ENCODE peak calls at places on chromosomes 11 and 22, in six cellular contexts. Q, S, T, X, U and K are unnamed samples.

GRCh38 chr11:91272089-91272488 is 952.5 kb upstream of the FAT3 start:
- DNase-seq in U (no peak), Q (no peak), S (no peak), T (no peak), X (no peak), K (no peak)

GRCh38 chr11:112163875-112164521 is at the start of gene IL18:
- DNase-seq in X (peak), U (peak), S (peak), T (peak), Q (peak), K (no peak)

GRCh38 chr22:16658068-16658467 is 65.5 kb upstream of the CCT8L2 start:
- DNase-seq in Q (no peak), S (no peak), U (no peak), T (no peak), X (no peak), K (no peak)

GRCh38 chr22:37525073-37525745 is 6.0 kb upstream of the CARD10 start:
- DNase-seq in U (no peak), Q (peak), X (no peak), S (peak), T (no peak), K (no peak)

GRCh38 chr11:110249066-110249465 is 47.3 kb downstream of the RDX start:
- DNase-seq in T (no peak), U (no peak), Q (no peak), X (no peak), S (no peak), K (no peak)

GRCh38 chr22:45999379-45999971 is 22.5 kb upstream of the WNT7B start:
- DNase-seq in T (no peak), U (no peak), S (peak), X (no peak), Q (no peak), K (no peak)

GRCh38 chr11:75969626-75970308 is 154.8 kb downstream of the UVRAG start:
- DNase-seq in T (no peak), X (no peak), S (no peak), Q (peak), U (no peak), K (no peak)

GRCh38 chr22:31948002-31948401 is 3.7 kb downstream of the YWHAH start:
- DNase-seq in T (no peak), S (peak), X (no peak), U (no peak), Q (no peak), K (no peak)

GRCh38 chr11:84384637-84385227 is 1098.6 kb upstream of the CCDC90B start:
- DNase-seq in Q (peak), U (peak), T (no peak), X (peak), S (no peak), K (peak)

GRCh38 chr11:130197386-130198035 is 37.9 kb downstream of the ST14 start:
- DNase-seq in T (no peak), U (no peak), Q (no peak), X (no peak), S (no peak), K (no peak)

DNA sequence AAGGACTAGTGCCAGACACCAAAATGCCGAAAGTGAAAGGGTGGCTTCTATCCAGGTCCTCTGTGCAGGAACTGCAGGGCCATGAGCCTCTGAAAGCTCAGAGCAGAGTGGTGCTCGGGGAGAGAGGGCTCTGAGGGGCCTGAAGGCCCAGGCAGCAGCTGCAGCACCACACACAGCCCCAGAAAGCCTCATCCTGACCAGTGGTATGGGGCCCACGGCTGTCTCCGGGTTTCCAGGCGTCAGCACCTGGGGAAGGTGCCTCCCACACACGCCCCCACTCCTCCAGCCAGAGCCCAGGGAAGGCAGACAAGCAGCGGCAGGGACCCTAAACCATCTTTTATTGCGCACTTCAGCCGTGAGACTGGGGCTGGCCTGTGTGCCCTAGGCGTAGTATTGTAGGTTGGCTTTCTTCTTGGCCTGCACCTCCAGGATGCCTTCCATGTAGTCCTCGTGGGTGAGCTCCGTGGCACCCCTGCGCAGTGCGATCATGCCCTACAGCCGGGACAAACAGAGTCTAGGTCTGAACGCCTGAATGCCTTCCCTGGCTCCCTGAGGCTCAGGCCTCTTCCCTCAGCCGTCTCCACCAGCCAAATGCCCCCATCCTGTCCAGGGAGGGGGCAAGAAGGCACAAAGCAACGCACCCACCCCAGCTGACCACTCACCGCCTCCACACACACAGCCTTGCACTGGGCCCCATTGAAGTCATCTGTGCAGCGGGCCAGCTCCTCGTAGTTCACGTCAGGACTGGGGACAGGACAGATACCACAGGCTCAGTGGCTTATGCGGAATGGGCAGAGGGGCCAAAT is 7.6 kb downstream of the PSMC3 start:
- DNase-seq in U (no peak), X (no peak), S (no peak), Q (no peak), T (no peak), K (no peak)
- TF ChIP-seq POLR2A in U (no peak), X (no peak), S (no peak), Q (no peak), T (no peak), K (no peak)

GRCh38 chr11:128515086-128515485 is 72.3 kb downstream of the ETS1 start:
- DNase-seq in Q (no peak), U (no peak), T (no peak), S (no peak), X (no peak), K (no peak)

GRCh38 chr11:128516886-128517285 is 70.5 kb downstream of the ETS1 start:
- DNase-seq in Q (no peak), X (no peak), S (no peak), T (no peak), U (no peak), K (no peak)

GRCh38 chr11:128517457-128518230 is 69.7 kb downstream of the ETS1 start:
- DNase-seq in T (no peak), X (no peak), U (no peak), Q (no peak), S (no peak), K (no peak)

GRCh38 chr11:128515766-128516466 is 71.4 kb downstream of the ETS1 start:
- DNase-seq in X (no peak), U (no peak), T (no peak), S (no peak), Q (no peak), K (no peak)

DNA sequence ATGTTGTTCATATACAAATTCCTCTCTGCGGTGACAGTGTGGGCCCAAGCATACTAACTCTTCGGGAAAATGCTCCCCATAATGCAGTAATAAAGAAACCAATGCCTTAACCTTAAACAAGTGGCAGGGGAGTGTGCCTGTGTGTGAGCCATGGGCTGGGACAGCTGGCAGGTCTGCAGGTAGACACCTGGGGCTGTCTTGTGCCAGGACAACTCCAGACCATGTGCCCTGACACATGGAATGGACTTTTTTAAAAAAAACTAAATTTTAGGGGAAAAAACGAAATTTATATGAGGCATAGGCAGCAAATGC is 70.9 kb downstream of the ETS1 start:
- DNase-seq in X (no peak), Q (no peak), U (no peak), T (no peak), S (no peak), K (no peak)
- H3K27ac ChIP-seq in X (peak), Q (no peak), U (no peak), T (no peak), S (peak), K (peak)

GRCh38 chr22:30028731-30029130 is 51.5 kb upstream of the HORMAD2 start:
- DNase-seq in T (no peak), S (no peak), X (no peak), U (no peak), Q (no peak), K (no peak)
- TF ChIP-seq POLR2A in T (no peak), S (no peak), X (no peak), U (no peak), Q (no peak), K (no peak)

DNA sequence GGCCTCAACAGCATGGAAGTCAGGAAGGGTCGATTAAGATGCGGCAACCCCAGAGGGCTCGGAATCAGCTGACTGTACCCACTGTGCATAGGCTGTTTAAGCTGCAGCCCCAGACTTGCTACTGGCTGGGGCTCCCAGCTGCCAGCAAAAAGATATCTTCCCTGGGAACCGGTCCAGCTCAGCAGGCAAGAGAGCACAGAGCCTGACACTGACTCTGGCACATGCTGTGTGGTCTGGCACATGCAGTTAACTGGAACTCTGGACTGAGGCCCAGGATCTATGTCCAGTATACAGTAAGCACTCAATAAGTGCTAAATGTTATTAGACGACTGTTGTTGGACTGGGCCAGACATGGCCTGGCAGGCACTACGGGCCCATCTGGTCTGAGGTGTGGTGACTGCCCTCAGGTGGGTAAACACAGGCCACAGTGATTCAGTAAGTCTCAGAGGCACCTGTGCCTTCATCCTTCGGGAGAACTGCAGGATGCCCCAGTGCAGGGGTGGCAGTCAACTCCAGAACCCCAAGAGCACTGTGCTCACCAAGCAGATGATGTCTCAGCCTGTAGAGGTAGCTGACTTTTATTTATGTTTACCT is 87.6 kb downstream of the LARGE1 start:
- DNase-seq in X (peak), T (peak), U (peak), Q (no peak), S (no peak), K (no peak)
- H3K27ac ChIP-seq in X (no peak), T (no peak), U (no peak), Q (no peak), S (no peak), K (no peak)

DNA sequence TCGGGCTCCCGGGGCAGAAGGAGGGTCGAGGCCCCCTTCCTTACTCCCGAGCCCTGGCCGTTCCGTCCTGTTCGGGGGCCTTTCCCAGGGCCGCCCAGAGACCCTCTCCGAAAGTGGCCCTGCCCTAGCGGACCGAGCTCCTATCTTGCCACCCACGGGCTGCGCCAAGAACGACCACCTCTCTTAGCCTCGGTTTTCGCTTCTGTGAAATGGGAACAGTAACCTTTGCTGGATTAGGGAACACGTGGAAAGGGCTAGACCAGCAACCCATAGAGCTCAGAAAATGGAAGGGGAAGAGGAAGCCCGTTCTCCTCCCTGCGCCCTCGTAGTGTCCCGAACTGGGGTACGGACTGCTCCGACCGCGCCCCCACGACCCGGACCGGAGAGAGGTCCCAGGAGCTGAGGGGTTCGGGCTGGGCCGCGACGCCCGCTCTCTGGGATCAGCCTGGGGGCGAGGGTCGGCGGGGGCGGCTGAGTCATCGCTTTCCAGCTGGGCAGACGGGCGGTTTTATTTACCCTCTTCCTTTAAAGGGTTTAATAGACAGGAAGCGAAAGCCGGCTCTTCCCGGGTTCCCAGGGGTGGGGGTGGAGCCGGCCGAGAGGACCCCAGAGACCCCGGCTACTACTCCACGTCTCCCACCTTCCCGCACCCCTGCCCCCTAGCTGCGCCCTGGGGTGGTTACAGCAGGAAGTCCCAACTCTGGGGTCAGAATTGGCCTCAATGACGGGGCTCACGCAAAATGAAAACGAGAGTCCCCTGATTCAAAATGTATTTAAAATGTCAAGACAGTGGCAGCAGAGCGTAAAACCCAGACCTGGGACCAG is 872 bp upstream of the PHLDA2 start:
- DNase-seq in U (no peak), Q (peak), T (peak), X (peak), S (peak), K (peak)
- TF ChIP-seq POLR2A in U (no peak), Q (no peak), T (no peak), X (no peak), S (peak), K (no peak)

GRCh38 chr11:33732176-33732575 is 4.0 kb downstream of the CD59 start:
- DNase-seq in S (no peak), X (no peak), U (no peak), Q (no peak), T (no peak), K (no peak)
- H3K27ac ChIP-seq in S (peak), X (peak), U (peak), Q (no peak), T (no peak), K (no peak)

GRCh38 chr11:35287491-35287890 is 131.9 kb downstream of the SLC1A2 start:
- DNase-seq in U (no peak), Q (no peak), X (no peak), T (no peak), S (no peak), K (no peak)

GRCh38 chr11:35289821-35290220 is 129.5 kb downstream of the SLC1A2 start:
- DNase-seq in Q (no peak), T (no peak), U (no peak), S (no peak), X (no peak), K (no peak)

GRCh38 chr11:35288817-35289541 is 130.4 kb downstream of the SLC1A2 start:
- DNase-seq in U (no peak), X (no peak), S (no peak), T (no peak), Q (no peak), K (no peak)

GRCh38 chr11:35286156-35286555 is 133.2 kb downstream of the SLC1A2 start:
- DNase-seq in Q (no peak), U (no peak), S (no peak), T (no peak), X (no peak), K (no peak)

GRCh38 chr11:35288311-35288710 is 131.0 kb downstream of the SLC1A2 start:
- DNase-seq in X (no peak), T (no peak), Q (no peak), U (no peak), S (no peak), K (no peak)
- TF ChIP-seq POLR2A in X (no peak), T (no peak), Q (no peak), U (no peak), S (no peak), K (no peak)

DNA sequence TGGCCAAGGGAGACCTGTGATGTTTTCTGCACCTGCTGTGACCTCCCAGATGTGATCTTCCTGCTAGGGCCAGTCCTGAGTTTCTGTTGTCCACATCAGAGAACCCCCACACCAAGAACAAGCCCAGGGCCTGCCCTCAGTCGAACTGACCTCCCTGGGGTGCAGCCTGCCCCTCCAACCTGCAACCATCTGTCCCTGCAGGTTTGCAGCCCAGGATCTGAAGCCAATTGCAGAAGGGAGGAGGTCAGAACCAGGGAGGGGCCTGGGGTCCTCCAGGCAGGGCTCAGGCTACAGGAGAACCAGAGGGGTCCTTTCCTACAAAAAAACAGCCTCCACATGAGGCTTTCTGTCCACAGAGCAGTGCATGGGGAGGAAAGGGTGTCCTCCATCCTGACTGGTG is 807 bp downstream of the TRIM3 start:
- DNase-seq in Q (no peak), U (no peak), S (no peak), X (no peak), T (no peak), K (no peak)
- H3K27ac ChIP-seq in Q (peak), U (no peak), S (peak), X (peak), T (no peak), K (no peak)

GRCh38 chr22:25564320-25564978 is at the start of gene GRK3:
- DNase-seq in Q (peak), X (peak), S (peak), U (peak), T (peak), K (peak)
- TF ChIP-seq POLR2A in Q (peak), X (no peak), S (no peak), U (peak), T (peak), K (no peak)